ENCODE peak calls at places on chromosomes 11 and 22, in six cellular contexts. F is IMR-90, N is transverse colon, Z is AG04449, X is fibroblast of villous mesenchyme, M is HCT116. I is an unnamed sample.

GRCh38 chr11:97092823-97093222 is 703.0 kb downstream of the JRKL start:
- DNase-seq in F (no peak), N (no peak), Z (no peak), X (no peak), M (no peak), I (no peak)

GRCh38 chr22:44273175-44273574 is 39.6 kb downstream of the SHISAL1 start:
- DNase-seq in F (no peak), N (no peak), Z (no peak), X (no peak), M (no peak), I (no peak)

GRCh38 chr22:27192135-27192900 is 534.9 kb downstream of the MIAT start:
- DNase-seq in F (no peak), N (no peak), Z (no peak), X (no peak), M (no peak), I (no peak)

GRCh38 chr11:44823006-44823405 is 96.2 kb downstream of the TSPAN18 start:
- DNase-seq in F (no peak), N (no peak), Z (no peak), X (no peak), M (no peak), I (no peak)

GRCh38 chr11:30172872-30173271 is 57.9 kb upstream of the FSHB start:
- DNase-seq in F (no peak), N (no peak), Z (no peak), X (no peak), M (no peak), I (no peak)

GRCh38 chr22:50569896-50570535 is 7.3 kb upstream of the SYCE3 start:
- DNase-seq in F (no peak), N (no peak), Z (no peak), X (no peak), M (no peak), I (no peak)

GRCh38 chr11:36492724-36493304 is 17.3 kb downstream of the TRAF6 start:
- DNase-seq in F (peak), N (no peak), Z (no peak), X (peak), M (peak), I (peak)

GRCh38 chr11:75077316-75077715 is 19.4 kb downstream of the OR2AT4 start:
- DNase-seq in F (peak), N (no peak), Z (no peak), X (no peak), M (no peak), I (no peak)

GRCh38 chr11:102007567-102008437 is 39.4 kb upstream of the CFAP300 start:
- DNase-seq in F (peak), N (peak), Z (peak), X (peak), M (peak), I (peak)

DNA sequence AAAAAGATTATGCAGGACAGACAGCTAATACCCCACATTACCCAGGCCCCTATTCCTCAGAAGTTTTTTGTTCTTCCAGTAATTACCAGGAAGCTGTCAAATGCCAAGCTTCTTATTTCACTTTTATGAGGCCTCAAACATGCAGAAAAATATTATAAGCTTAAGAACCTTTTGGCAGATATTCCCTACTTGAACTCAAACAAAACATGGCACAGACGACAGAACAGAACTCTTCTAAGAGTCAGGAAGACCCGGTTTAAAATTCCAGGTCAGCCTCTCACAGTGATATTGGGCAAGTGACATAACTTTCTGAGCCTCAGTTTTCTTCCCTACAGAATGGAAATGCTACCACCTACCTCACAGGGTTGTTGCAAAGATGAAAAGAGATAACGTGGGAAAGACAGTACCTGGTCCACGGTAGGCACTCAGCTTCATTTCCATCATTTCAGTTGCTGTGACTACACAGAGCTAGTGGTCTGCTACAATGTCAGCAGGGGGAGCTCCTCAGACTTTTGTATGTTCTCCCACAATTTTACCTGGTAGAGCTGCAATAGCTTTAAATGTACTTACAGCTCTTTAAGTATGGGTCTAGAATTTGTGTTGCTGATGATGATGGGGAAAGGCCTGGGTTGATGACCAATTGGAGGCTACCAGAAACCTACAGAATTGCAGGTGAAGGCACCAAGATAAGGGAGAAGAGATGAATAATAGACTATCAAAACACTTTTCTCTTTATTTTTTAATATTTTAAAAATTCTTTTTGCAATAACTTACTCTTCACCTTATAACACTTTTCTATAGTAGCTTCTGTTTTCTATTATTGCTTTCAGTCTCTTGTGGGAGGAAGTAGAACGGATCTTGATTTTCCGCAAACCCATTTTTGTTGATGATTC is 98.3 kb upstream of the CHRM4 start:
- DNase-seq in F (peak), N (peak), Z (no peak), X (peak), M (peak), I (peak)
- TF ChIP-seq CTCF in F (peak), N (peak), Z (peak), X (peak), M (peak), I (peak)

GRCh38 chr11:18019650-18020049 is 6.8 kb upstream of the SERGEF start:
- DNase-seq in F (no peak), N (no peak), Z (no peak), X (no peak), M (no peak), I (no peak)

GRCh38 chr11:18013790-18014507 is 1.1 kb upstream of the SERGEF start:
- DNase-seq in F (no peak), N (peak), Z (no peak), X (no peak), M (no peak), I (no peak)

GRCh38 chr11:18014876-18015275 is 2.0 kb upstream of the SERGEF start:
- DNase-seq in F (no peak), N (no peak), Z (no peak), X (no peak), M (no peak), I (no peak)

GRCh38 chr11:18012906-18013781 is at the start of gene SERGEF:
- DNase-seq in F (peak), N (peak), Z (no peak), X (peak), M (peak), I (peak)

GRCh38 chr11:18016789-18017188 is 3.9 kb upstream of the SERGEF start:
- DNase-seq in F (no peak), N (no peak), Z (no peak), X (no peak), M (no peak), I (no peak)
- TF ChIP-seq CTCF in F (no peak), N (no peak), Z (no peak), X (no peak), M (no peak), I (no peak)

GRCh38 chr22:45376703-45377102 is 36.7 kb downstream of the SMC1B start:
- DNase-seq in F (no peak), N (peak), Z (no peak), X (peak), M (no peak), I (no peak)

GRCh38 chr22:45381348-45381747 is 32.1 kb downstream of the SMC1B start:
- DNase-seq in F (no peak), N (no peak), Z (no peak), X (no peak), M (no peak), I (no peak)

GRCh38 chr22:45376009-45376408 is 37.4 kb downstream of the SMC1B start:
- DNase-seq in F (no peak), N (no peak), Z (no peak), X (no peak), M (no peak), I (no peak)
- TF ChIP-seq CTCF in F (no peak), N (no peak), Z (no peak), X (no peak), M (no peak), I (no peak)

GRCh38 chr22:19798825-19799224 is 38.2 kb downstream of the TBX1 start:
- DNase-seq in F (no peak), N (no peak), Z (no peak), X (no peak), M (no peak), I (no peak)
- TF ChIP-seq CTCF in F (no peak), N (no peak), Z (peak), X (no peak), M (no peak), I (no peak)

GRCh38 chr22:43201486-43202219 is 14.7 kb upstream of the TTLL12 start:
- DNase-seq in F (no peak), N (no peak), Z (no peak), X (no peak), M (no peak), I (no peak)

GRCh38 chr22:43202326-43202725 is 15.4 kb upstream of the TTLL12 start:
- DNase-seq in F (no peak), N (no peak), Z (no peak), X (no peak), M (no peak), I (no peak)

GRCh38 chr22:43205261-43205691 is 18.3 kb upstream of the TTLL12 start:
- DNase-seq in F (no peak), N (no peak), Z (no peak), X (no peak), M (no peak), I (no peak)

GRCh38 chr22:43202756-43203155 is 15.8 kb upstream of the TTLL12 start:
- DNase-seq in F (no peak), N (no peak), Z (no peak), X (no peak), M (no peak), I (no peak)

GRCh38 chr22:43203471-43203981 is 16.6 kb upstream of the TTLL12 start:
- DNase-seq in F (no peak), N (no peak), Z (no peak), X (no peak), M (no peak), I (no peak)
- TF ChIP-seq CTCF in F (no peak), N (no peak), Z (no peak), X (no peak), M (no peak), I (no peak)

GRCh38 chr11:83520849-83521248 is 234.7 kb upstream of the CCDC90B start:
- DNase-seq in F (no peak), N (no peak), Z (no peak), X (no peak), M (no peak), I (no peak)

GRCh38 chr11:83523676-83524075 is 237.5 kb upstream of the CCDC90B start:
- DNase-seq in F (no peak), N (no peak), Z (no peak), X (no peak), M (no peak), I (no peak)

DNA sequence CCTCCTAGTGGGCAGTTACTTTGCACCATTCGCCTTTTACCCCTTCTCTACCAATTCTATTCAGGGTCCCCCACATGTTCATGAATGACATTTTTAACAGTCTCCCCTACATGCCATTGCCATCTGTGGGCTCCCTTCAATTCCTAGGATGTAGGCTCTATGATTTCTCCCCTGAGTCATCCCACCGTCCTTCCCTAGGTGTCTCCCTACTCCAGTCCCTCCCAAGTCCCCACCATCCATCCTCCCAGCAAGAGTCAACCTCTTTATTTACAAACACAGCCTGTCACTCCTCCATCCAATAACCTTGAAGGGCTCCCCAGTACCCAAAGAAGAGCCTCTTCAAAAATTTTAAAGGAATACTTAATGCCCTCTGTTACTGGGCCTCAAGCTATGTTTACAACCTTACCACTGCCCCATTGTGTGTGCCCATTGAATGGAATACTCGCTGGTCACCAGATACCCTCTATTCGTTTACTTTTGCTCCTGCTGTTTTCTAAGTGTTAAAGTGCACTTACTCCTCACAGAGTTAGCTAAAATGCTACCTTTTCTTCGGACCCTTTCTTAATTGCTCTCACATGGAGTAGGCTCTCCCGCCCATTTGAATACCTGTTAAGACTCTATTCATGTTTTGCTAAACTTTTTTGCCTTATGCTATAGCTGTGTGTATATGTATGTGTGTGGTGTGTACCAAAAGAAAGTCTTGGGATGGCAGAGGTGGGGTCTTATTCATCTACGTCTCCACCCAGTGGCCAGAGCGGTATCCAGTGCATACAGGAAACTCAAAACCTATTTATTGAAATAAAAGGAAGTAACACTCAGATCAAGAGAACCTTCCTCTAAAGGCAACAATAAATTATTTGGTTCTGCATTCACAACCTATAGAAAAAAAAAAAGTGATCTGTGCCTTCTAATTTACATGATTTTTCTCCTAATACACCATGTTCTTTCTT is 235.8 kb upstream of the CCDC90B start:
- DNase-seq in F (peak), N (no peak), Z (no peak), X (peak), M (no peak), I (no peak)
- TF ChIP-seq CTCF in F (peak), N (no peak), Z (peak), X (peak), M (peak), I (no peak)

GRCh38 chr11:122788781-122789535 is 49.3 kb upstream of the CRTAM start:
- DNase-seq in F (no peak), N (no peak), Z (no peak), X (no peak), M (no peak), I (no peak)
- TF ChIP-seq CTCF in F (peak), N (no peak), Z (no peak), X (no peak), M (peak), I (no peak)

GRCh38 chr22:30675436-30675835 is 7.8 kb upstream of the DUSP18 start:
- DNase-seq in F (no peak), N (no peak), Z (no peak), X (no peak), M (no peak), I (no peak)

GRCh38 chr22:30681840-30682239 is 12.8 kb upstream of the OSBP2 start:
- DNase-seq in F (no peak), N (no peak), Z (no peak), X (no peak), M (no peak), I (no peak)

GRCh38 chr22:30685178-30685577 is 9.5 kb upstream of the OSBP2 start:
- DNase-seq in F (no peak), N (peak), Z (no peak), X (no peak), M (no peak), I (no peak)

GRCh38 chr22:30680998-30681770 is 13.5 kb upstream of the OSBP2 start:
- DNase-seq in F (no peak), N (no peak), Z (no peak), X (peak), M (no peak), I (no peak)
- TF ChIP-seq CTCF in F (no peak), N (no peak), Z (no peak), X (no peak), M (no peak), I (no peak)

I was measured in Calu3.